ENCODE peak calls at places on chromosomes 12 and 14, in five cellular contexts. Q is SK-N-SH, P is GM12878, E is HepG2, H is H1. I is an unnamed sample.

GRCh38 chr14:90319634-90320541 is 11.9 kb downstream of the NRDE2 start:
- DNase-seq in Q (no peak), P (no peak), E (no peak), H (no peak), I (no peak)

GRCh38 chr12:30286345-30286926 is 409.2 kb downstream of the IPO8 start:
- DNase-seq in Q (peak; percentile 24), P (no peak), E (peak; percentile 6), H (no peak), I (no peak)

GRCh38 chr14:46344327-46344937 is 307.1 kb downstream of the RPL10L start:
- DNase-seq in Q (peak; percentile 0), P (peak; percentile 2), E (peak; percentile 15), H (no peak), I (peak; percentile 3)

GRCh38 chr14:78327426-78328210 is 157.4 kb downstream of the NRXN3 start:
- DNase-seq in Q (no peak), P (no peak), E (no peak), H (no peak), I (no peak)

GRCh38 chr14:49584058-49584457 is 2.1 kb downstream of the RPS29 start:
- DNase-seq in Q (no peak), P (no peak), E (no peak), H (no peak), I (no peak)

GRCh38 chr14:65847065-65847847 is 434.7 kb downstream of the FUT8 start:
- DNase-seq in Q (no peak), P (peak; percentile 23), E (no peak), H (no peak), I (no peak)

GRCh38 chr14:91873476-91874265 is 6.3 kb upstream of the TC2N start:
- DNase-seq in Q (no peak), P (peak; percentile 87), E (no peak), H (no peak), I (no peak)

GRCh38 chr12:50188875-50189575 is 21.9 kb upstream of the CERS5 start:
- DNase-seq in Q (no peak), P (no peak), E (no peak), H (no peak), I (no peak)

GRCh38 chr12:21551811-21552469 is 25.8 kb downstream of the SPX start:
- DNase-seq in Q (no peak), P (no peak), E (no peak), H (no peak), I (no peak)

GRCh38 chr14:61419201-61419600 is 97.8 kb downstream of the PRKCH start:
- DNase-seq in Q (no peak), P (no peak), E (no peak), H (no peak), I (no peak)

GRCh38 chr12:119780786-119781434 is 96.2 kb downstream of the CIT start:
- DNase-seq in Q (peak; percentile 59), P (no peak), E (peak; percentile 37), H (peak; percentile 50), I (peak; percentile 57)

GRCh38 chr12:24200013-24200412 is 250.5 kb upstream of the SOX5 start:
- DNase-seq in Q (no peak), P (peak; percentile 40), E (no peak), H (no peak), I (no peak)

GRCh38 chr12:1297639-1298038 is 296.7 kb downstream of the FBXL14 start:
- DNase-seq in Q (no peak), P (no peak), E (no peak), H (no peak), I (no peak)

GRCh38 chr14:78921856-78922255 is 751.7 kb downstream of the NRXN3 start:
- DNase-seq in Q (no peak), P (no peak), E (no peak), H (no peak), I (no peak)

GRCh38 chr12:47551426-47551851 is 154.4 kb downstream of the RPAP3 start:
- DNase-seq in Q (no peak), P (no peak), E (no peak), H (no peak), I (no peak)

GRCh38 chr14:49962616-49963015 is 69.7 kb downstream of the ARF6 start:
- DNase-seq in Q (no peak), P (no peak), E (no peak), H (no peak), I (peak; percentile 64)

GRCh38 chr14:66240112-66240511 is 246.1 kb upstream of the CCDC196 start:
- DNase-seq in Q (no peak), P (no peak), E (no peak), H (no peak), I (no peak)

GRCh38 chr14:34498684-34499412 is 36.8 kb upstream of the SPTSSA start:
- DNase-seq in Q (peak; percentile 45), P (no peak), E (peak; percentile 86), H (no peak), I (no peak)

GRCh38 chr12:3803865-3804472 is 51.1 kb upstream of the CRACR2A start:
- DNase-seq in Q (peak; percentile 52), P (peak; percentile 23), E (peak; percentile 59), H (peak; percentile 79), I (peak; percentile 46)

GRCh38 chr12:100141666-100141997 is 1.0 kb downstream of the BLTP3B start:
- DNase-seq in Q (no peak), P (no peak), E (no peak), H (no peak), I (no peak)

GRCh38 chr12:8987589-8988205 is 1.6 kb upstream of the KLRG1 start:
- DNase-seq in Q (no peak), P (no peak), E (no peak), H (no peak), I (no peak)

GRCh38 chr14:103871596-103872480 is 24.5 kb upstream of the PPP1R13B start:
- DNase-seq in Q (no peak), P (peak; percentile 12), E (no peak), H (peak; percentile 90), I (peak; percentile 88)

GRCh38 chr14:100608064-100608463 is 20.8 kb upstream of the BEGAIN start:
- DNase-seq in Q (peak; percentile 18), P (no peak), E (no peak), H (no peak), I (no peak)

GRCh38 chr14:96016761-96017160 is 22.4 kb upstream of the C14orf132 start:
- DNase-seq in Q (no peak), P (no peak), E (no peak), H (no peak), I (no peak)

GRCh38 chr12:49807991-49808580 is 20.1 kb downstream of the NCKAP5L start:
- DNase-seq in Q (no peak), P (no peak), E (no peak), H (no peak), I (no peak)

GRCh38 chr12:92989715-92990484 is 60.8 kb upstream of the EEA1 start:
- DNase-seq in Q (no peak), P (no peak), E (peak; percentile 66), H (no peak), I (no peak)

GRCh38 chr12:122089080-122089479 is 10.5 kb downstream of the MLXIP start:
- DNase-seq in Q (no peak), P (no peak), E (no peak), H (no peak), I (no peak)

GRCh38 chr12:122981036-122981471 is 573 bp downstream of the ARL6IP4 start:
- DNase-seq in Q (peak; percentile 71), P (no peak), E (no peak), H (peak; percentile 69), I (peak; percentile 56)

GRCh38 chr14:103118663-103119404 is 4.4 kb upstream of the TNFAIP2 start:
- DNase-seq in Q (no peak), P (no peak), E (no peak), H (no peak), I (peak; percentile 60)

GRCh38 chr12:73984552-73984951 is 553.1 kb upstream of the ATXN7L3B start:
- DNase-seq in Q (no peak), P (no peak), E (no peak), H (no peak), I (no peak)

GRCh38 chr12:23980826-23981225 is 31.4 kb upstream of the SOX5 start:
- DNase-seq in Q (no peak), P (no peak), E (no peak), H (no peak), I (no peak)

GRCh38 chr14:93959239-93960107 is 16.9 kb downstream of the ASB2 start:
- DNase-seq in Q (no peak), P (peak; percentile 90), E (peak; percentile 98), H (no peak), I (peak; percentile 19)
- TF ChIP-seq TAF1 in Q (no peak), P (peak; percentile 89), E (peak; percentile 71), H (peak; percentile 39), I (no peak)

DNA sequence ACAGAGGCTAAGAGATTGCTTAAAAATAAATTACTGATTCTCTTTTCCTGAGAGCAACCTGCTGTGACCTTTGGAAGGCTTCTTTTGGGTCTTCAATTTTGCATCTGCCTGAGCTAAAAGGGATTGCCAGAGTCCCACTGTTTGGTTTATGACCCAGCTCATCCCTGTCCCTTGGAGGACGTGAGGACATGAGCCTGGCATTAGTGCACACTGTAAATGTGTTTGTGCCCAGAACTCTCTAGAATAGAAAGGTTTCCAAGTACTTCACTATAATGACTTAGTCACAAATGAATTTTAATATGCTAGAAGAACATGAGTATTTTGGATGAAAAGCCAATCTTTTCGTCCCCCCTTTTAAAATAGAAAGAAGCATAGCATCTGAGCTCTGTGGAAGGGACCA is 47.1 kb upstream of the CDKN3 start:
- DNase-seq in Q (no peak), P (no peak), E (no peak), H (no peak), I (no peak)
- H2AFZ ChIP-seq in Q (no peak overlapping the region), P (no peak overlapping the region), E (no peak overlapping the region), H (peak overlapping the region; percentile 42), I (no peak overlapping the region)

GRCh38 chr12:131065801-131066200 is 112.1 kb downstream of the ADGRD1 start:
- DNase-seq in Q (no peak), P (no peak), E (no peak), H (no peak), I (no peak)

GRCh38 chr12:131066886-131067490 is 113.3 kb downstream of the ADGRD1 start:
- DNase-seq in Q (no peak), P (no peak), E (no peak), H (no peak), I (no peak)

GRCh38 chr12:131065279-131065678 is 111.6 kb downstream of the ADGRD1 start:
- DNase-seq in Q (no peak), P (no peak), E (no peak), H (no peak), I (no peak)

GRCh38 chr12:131067993-131068942 is 114.6 kb downstream of the ADGRD1 start:
- DNase-seq in Q (no peak), P (no peak), E (no peak), H (no peak), I (no peak)

DNA sequence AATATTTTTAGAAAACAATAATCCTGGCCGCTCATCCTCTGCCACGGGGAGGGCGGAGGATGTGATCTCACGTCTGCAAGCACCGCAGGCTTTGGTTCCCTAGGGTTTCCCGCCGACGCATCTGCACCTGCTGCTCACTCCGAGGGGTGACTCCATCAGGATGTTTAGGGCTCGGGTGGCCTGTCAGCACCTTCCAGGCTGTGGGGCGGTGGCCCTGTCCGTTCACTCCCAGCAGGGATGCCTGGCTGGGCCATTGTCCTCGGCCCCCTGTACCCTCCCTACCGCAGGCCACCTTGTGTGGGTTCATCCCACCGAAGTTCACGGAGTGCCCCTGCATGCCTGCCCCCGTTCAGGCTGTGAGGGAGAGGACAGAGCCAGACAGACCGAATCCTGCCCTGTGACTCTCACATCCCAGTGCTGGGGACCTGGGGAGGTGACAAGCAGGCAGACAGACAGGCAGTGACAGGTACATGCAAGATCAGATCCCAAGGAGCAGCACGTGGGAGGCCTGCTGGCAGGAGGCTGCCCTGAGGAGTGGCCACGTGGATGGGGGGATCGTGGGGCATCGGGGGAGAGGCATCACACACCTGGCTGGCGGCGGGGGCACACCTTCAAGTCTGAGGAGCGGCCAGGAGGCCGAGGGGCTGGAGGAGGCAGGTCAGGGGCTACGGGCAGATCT is 112.6 kb downstream of the ADGRD1 start:
- DNase-seq in Q (no peak), P (no peak), E (no peak), H (no peak), I (no peak)
- TF ChIP-seq TAF1 in Q (no peak), P (no peak), E (no peak), H (no peak), I (no peak)

GRCh38 chr12:124754949-124755800 is 108.5 kb downstream of the SCARB1 start:
- DNase-seq in Q (peak; percentile 75), P (no peak), E (no peak), H (no peak), I (no peak)
- H2AFZ ChIP-seq in Q (no peak overlapping the region), P (peak overlapping the region; percentile 42), E (no peak overlapping the region), H (peak overlapping the region; percentile 42), I (no peak overlapping the region)

I was measured in K562.